ENCODE peak calls at places on chromosomes 7 and 10, in seven cellular contexts. One of them, this sample, is unnamed.

GRCh38 chr7:97495487-97495886 is 236.4 kb upstream of the TAC1 start:
- DNase-seq in psoas muscle: no peak
- DNase-seq in ascending aorta: no peak
- DNase-seq in gastrocnemius medialis: no peak
- DNase-seq in cardiac muscle cell: no peak
- DNase-seq in SJSA1: no peak
- DNase-seq in upper lobe of left lung: no peak
- DNase-seq in this sample: no peak

GRCh38 chr7:4700577-4701235 is 18.6 kb downstream of the FOXK1 start:
- DNase-seq in psoas muscle: no peak
- DNase-seq in ascending aorta: no peak
- DNase-seq in gastrocnemius medialis: no peak
- DNase-seq in cardiac muscle cell: peak
- DNase-seq in SJSA1: no peak
- DNase-seq in upper lobe of left lung: no peak
- DNase-seq in this sample: no peak

GRCh38 chr10:75404335-75405200 is 3.0 kb upstream of the ZNF503 start:
- DNase-seq in psoas muscle: no peak
- DNase-seq in ascending aorta: no peak
- DNase-seq in gastrocnemius medialis: no peak
- DNase-seq in cardiac muscle cell: no peak
- DNase-seq in SJSA1: no peak
- DNase-seq in upper lobe of left lung: peak
- DNase-seq in this sample: no peak

GRCh38 chr7:2825595-2826227 is 18.4 kb downstream of the GNA12 start:
- DNase-seq in psoas muscle: no peak
- DNase-seq in ascending aorta: no peak
- DNase-seq in gastrocnemius medialis: no peak
- DNase-seq in cardiac muscle cell: no peak
- DNase-seq in SJSA1: no peak
- DNase-seq in upper lobe of left lung: peak
- DNase-seq in this sample: no peak

GRCh38 chr10:132532174-132532573 is 5.4 kb upstream of the INPP5A start:
- DNase-seq in psoas muscle: no peak
- DNase-seq in ascending aorta: no peak
- DNase-seq in gastrocnemius medialis: no peak
- DNase-seq in cardiac muscle cell: no peak
- DNase-seq in SJSA1: no peak
- DNase-seq in upper lobe of left lung: no peak
- DNase-seq in this sample: no peak

GRCh38 chr7:133931053-133931452 is 196.1 kb upstream of the LRGUK start:
- DNase-seq in psoas muscle: no peak
- DNase-seq in ascending aorta: no peak
- DNase-seq in gastrocnemius medialis: no peak
- DNase-seq in cardiac muscle cell: no peak
- DNase-seq in SJSA1: no peak
- DNase-seq in upper lobe of left lung: no peak
- DNase-seq in this sample: no peak

GRCh38 chr10:36676321-36677169 is 448.9 kb upstream of the ANKRD30A start:
- DNase-seq in psoas muscle: no peak
- DNase-seq in ascending aorta: no peak
- DNase-seq in gastrocnemius medialis: no peak
- DNase-seq in cardiac muscle cell: peak
- DNase-seq in SJSA1: no peak
- DNase-seq in upper lobe of left lung: no peak
- DNase-seq in this sample: no peak

GRCh38 chr7:131031100-131031868 is 296.4 kb upstream of the MKLN1 start:
- DNase-seq in psoas muscle: no peak
- DNase-seq in ascending aorta: no peak
- DNase-seq in gastrocnemius medialis: no peak
- DNase-seq in cardiac muscle cell: no peak
- DNase-seq in SJSA1: no peak
- DNase-seq in upper lobe of left lung: no peak
- DNase-seq in this sample: no peak

GRCh38 chr7:31882187-31882586 is 188.0 kb downstream of the PDE1C start:
- DNase-seq in psoas muscle: peak
- DNase-seq in ascending aorta: no peak
- DNase-seq in gastrocnemius medialis: peak
- DNase-seq in cardiac muscle cell: no peak
- DNase-seq in SJSA1: no peak
- DNase-seq in upper lobe of left lung: no peak
- DNase-seq in this sample: no peak

GRCh38 chr10:96675846-96676245 is 44.5 kb downstream of the PIK3AP1 start:
- DNase-seq in psoas muscle: no peak
- DNase-seq in ascending aorta: no peak
- DNase-seq in gastrocnemius medialis: no peak
- DNase-seq in cardiac muscle cell: no peak
- DNase-seq in SJSA1: no peak
- DNase-seq in upper lobe of left lung: no peak
- DNase-seq in this sample: no peak

GRCh38 chr7:47278043-47278442 is 303.9 kb downstream of the TNS3 start:
- DNase-seq in psoas muscle: no peak
- DNase-seq in ascending aorta: no peak
- DNase-seq in gastrocnemius medialis: no peak
- DNase-seq in cardiac muscle cell: no peak
- DNase-seq in SJSA1: no peak
- DNase-seq in upper lobe of left lung: no peak
- DNase-seq in this sample: no peak

GRCh38 chr10:130963786-130964522 is 347.6 kb downstream of the TCERG1L start:
- DNase-seq in psoas muscle: no peak
- DNase-seq in ascending aorta: no peak
- DNase-seq in gastrocnemius medialis: no peak
- DNase-seq in cardiac muscle cell: no peak
- DNase-seq in SJSA1: no peak
- DNase-seq in upper lobe of left lung: no peak
- DNase-seq in this sample: no peak

GRCh38 chr7:155611808-155612447 is 32.5 kb upstream of the RBM33 start:
- DNase-seq in psoas muscle: no peak
- DNase-seq in ascending aorta: no peak
- DNase-seq in gastrocnemius medialis: no peak
- DNase-seq in cardiac muscle cell: no peak
- DNase-seq in SJSA1: no peak
- DNase-seq in upper lobe of left lung: peak
- DNase-seq in this sample: no peak

GRCh38 chr10:47244560-47245500 is 55.2 kb upstream of the GDF10 start:
- DNase-seq in psoas muscle: no peak
- DNase-seq in ascending aorta: peak
- DNase-seq in gastrocnemius medialis: no peak
- DNase-seq in cardiac muscle cell: no peak
- DNase-seq in SJSA1: no peak
- DNase-seq in upper lobe of left lung: no peak
- DNase-seq in this sample: no peak

GRCh38 chr10:43901302-43901701 is 252.6 kb upstream of the ZNF32 start:
- DNase-seq in psoas muscle: no peak
- DNase-seq in ascending aorta: no peak
- DNase-seq in gastrocnemius medialis: no peak
- DNase-seq in cardiac muscle cell: peak
- DNase-seq in SJSA1: no peak
- DNase-seq in upper lobe of left lung: no peak
- DNase-seq in this sample: peak

GRCh38 chr10:71269301-71270288 is 49.5 kb upstream of the SLC29A3 start:
- DNase-seq in psoas muscle: no peak
- DNase-seq in ascending aorta: no peak
- DNase-seq in gastrocnemius medialis: no peak
- DNase-seq in cardiac muscle cell: peak
- DNase-seq in SJSA1: no peak
- DNase-seq in upper lobe of left lung: no peak
- DNase-seq in this sample: no peak

GRCh38 chr10:32333849-32334248 is 13.1 kb downstream of the EPC1 start:
- DNase-seq in psoas muscle: no peak
- DNase-seq in ascending aorta: no peak
- DNase-seq in gastrocnemius medialis: no peak
- DNase-seq in cardiac muscle cell: no peak
- DNase-seq in SJSA1: no peak
- DNase-seq in upper lobe of left lung: no peak
- DNase-seq in this sample: no peak
- H3K27ac ChIP-seq in psoas muscle: peak
- H3K27ac ChIP-seq in ascending aorta: no peak
- H3K27ac ChIP-seq in gastrocnemius medialis: peak
- H3K27ac ChIP-seq in cardiac muscle cell: peak
- H3K27ac ChIP-seq in SJSA1: no peak
- H3K27ac ChIP-seq in upper lobe of left lung: no peak
- H3K27ac ChIP-seq in this sample: no peak

GRCh38 chr7:28017372-28017771 is 163.2 kb downstream of the JAZF1 start:
- DNase-seq in psoas muscle: no peak
- DNase-seq in ascending aorta: no peak
- DNase-seq in gastrocnemius medialis: no peak
- DNase-seq in cardiac muscle cell: peak
- DNase-seq in SJSA1: no peak
- DNase-seq in upper lobe of left lung: no peak
- DNase-seq in this sample: no peak

GRCh38 chr7:28018446-28018845 is 162.1 kb downstream of the JAZF1 start:
- DNase-seq in psoas muscle: no peak
- DNase-seq in ascending aorta: no peak
- DNase-seq in gastrocnemius medialis: no peak
- DNase-seq in cardiac muscle cell: no peak
- DNase-seq in SJSA1: no peak
- DNase-seq in upper lobe of left lung: no peak
- DNase-seq in this sample: no peak

GRCh38 chr7:28018020-28018419 is 162.6 kb downstream of the JAZF1 start:
- DNase-seq in psoas muscle: no peak
- DNase-seq in ascending aorta: no peak
- DNase-seq in gastrocnemius medialis: no peak
- DNase-seq in cardiac muscle cell: no peak
- DNase-seq in SJSA1: no peak
- DNase-seq in upper lobe of left lung: no peak
- DNase-seq in this sample: no peak

GRCh38 chr7:28020302-28020940 is 160.2 kb downstream of the JAZF1 start:
- DNase-seq in psoas muscle: peak
- DNase-seq in ascending aorta: peak
- DNase-seq in gastrocnemius medialis: peak
- DNase-seq in cardiac muscle cell: peak
- DNase-seq in SJSA1: peak
- DNase-seq in upper lobe of left lung: peak
- DNase-seq in this sample: peak

GRCh38 chr7:28018851-28019465 is 161.6 kb downstream of the JAZF1 start:
- DNase-seq in psoas muscle: no peak
- DNase-seq in ascending aorta: no peak
- DNase-seq in gastrocnemius medialis: no peak
- DNase-seq in cardiac muscle cell: no peak
- DNase-seq in SJSA1: no peak
- DNase-seq in upper lobe of left lung: no peak
- DNase-seq in this sample: no peak
- H3K27ac ChIP-seq in psoas muscle: peak
- H3K27ac ChIP-seq in ascending aorta: no peak
- H3K27ac ChIP-seq in gastrocnemius medialis: peak
- H3K27ac ChIP-seq in cardiac muscle cell: no peak
- H3K27ac ChIP-seq in SJSA1: no peak
- H3K27ac ChIP-seq in upper lobe of left lung: no peak
- H3K27ac ChIP-seq in this sample: no peak

GRCh38 chr10:25869067-25869591 is 64.9 kb upstream of the MYO3A start:
- DNase-seq in psoas muscle: no peak
- DNase-seq in ascending aorta: no peak
- DNase-seq in gastrocnemius medialis: no peak
- DNase-seq in cardiac muscle cell: no peak
- DNase-seq in SJSA1: no peak
- DNase-seq in upper lobe of left lung: no peak
- DNase-seq in this sample: no peak

GRCh38 chr10:25869609-25870008 is 64.4 kb upstream of the MYO3A start:
- DNase-seq in psoas muscle: no peak
- DNase-seq in ascending aorta: no peak
- DNase-seq in gastrocnemius medialis: no peak
- DNase-seq in cardiac muscle cell: no peak
- DNase-seq in SJSA1: no peak
- DNase-seq in upper lobe of left lung: no peak
- DNase-seq in this sample: no peak

GRCh38 chr10:25867321-25867720 is 66.7 kb upstream of the MYO3A start:
- DNase-seq in psoas muscle: no peak
- DNase-seq in ascending aorta: no peak
- DNase-seq in gastrocnemius medialis: no peak
- DNase-seq in cardiac muscle cell: peak
- DNase-seq in SJSA1: no peak
- DNase-seq in upper lobe of left lung: no peak
- DNase-seq in this sample: no peak

DNA sequence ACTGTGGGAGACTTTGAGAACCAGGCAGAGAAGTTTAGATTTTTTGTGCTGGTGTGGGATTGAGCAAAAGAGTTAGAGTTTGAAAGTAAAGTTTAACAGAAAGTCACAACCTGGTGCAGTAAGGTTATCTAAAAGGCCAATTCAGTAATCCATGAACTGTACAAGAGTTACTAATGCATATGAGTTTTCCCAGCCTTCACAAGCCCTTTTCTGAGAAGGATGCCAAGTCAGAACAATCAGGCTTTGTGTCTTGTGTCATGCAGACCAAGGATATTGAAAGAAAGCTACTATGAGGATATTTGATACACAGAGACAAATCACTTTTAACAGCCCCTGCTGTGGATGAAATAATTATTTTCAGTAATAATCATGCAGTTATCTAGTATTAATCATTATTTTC is 68.8 kb upstream of the MYO3A start:
- DNase-seq in psoas muscle: no peak
- DNase-seq in ascending aorta: no peak
- DNase-seq in gastrocnemius medialis: no peak
- DNase-seq in cardiac muscle cell: peak
- DNase-seq in SJSA1: no peak
- DNase-seq in upper lobe of left lung: no peak
- DNase-seq in this sample: no peak
- H3K27ac ChIP-seq in psoas muscle: no peak
- H3K27ac ChIP-seq in ascending aorta: no peak
- H3K27ac ChIP-seq in gastrocnemius medialis: no peak
- H3K27ac ChIP-seq in cardiac muscle cell: no peak
- H3K27ac ChIP-seq in SJSA1: no peak
- H3K27ac ChIP-seq in upper lobe of left lung: no peak
- H3K27ac ChIP-seq in this sample: no peak

GRCh38 chr7:80635998-80636397 is 2.4 kb upstream of the CD36 start:
- DNase-seq in psoas muscle: no peak
- DNase-seq in ascending aorta: no peak
- DNase-seq in gastrocnemius medialis: no peak
- DNase-seq in cardiac muscle cell: no peak
- DNase-seq in SJSA1: no peak
- DNase-seq in upper lobe of left lung: no peak
- DNase-seq in this sample: no peak

GRCh38 chr7:80637911-80638765 is at the start of gene CD36:
- DNase-seq in psoas muscle: no peak
- DNase-seq in ascending aorta: no peak
- DNase-seq in gastrocnemius medialis: no peak
- DNase-seq in cardiac muscle cell: no peak
- DNase-seq in SJSA1: no peak
- DNase-seq in upper lobe of left lung: no peak
- DNase-seq in this sample: no peak

GRCh38 chr7:80636709-80637108 is 1.7 kb upstream of the CD36 start:
- DNase-seq in psoas muscle: no peak
- DNase-seq in ascending aorta: no peak
- DNase-seq in gastrocnemius medialis: no peak
- DNase-seq in cardiac muscle cell: no peak
- DNase-seq in SJSA1: no peak
- DNase-seq in upper lobe of left lung: no peak
- DNase-seq in this sample: no peak

GRCh38 chr7:80635533-80635932 is 2.9 kb upstream of the CD36 start:
- DNase-seq in psoas muscle: no peak
- DNase-seq in ascending aorta: no peak
- DNase-seq in gastrocnemius medialis: no peak
- DNase-seq in cardiac muscle cell: no peak
- DNase-seq in SJSA1: no peak
- DNase-seq in upper lobe of left lung: no peak
- DNase-seq in this sample: no peak

DNA sequence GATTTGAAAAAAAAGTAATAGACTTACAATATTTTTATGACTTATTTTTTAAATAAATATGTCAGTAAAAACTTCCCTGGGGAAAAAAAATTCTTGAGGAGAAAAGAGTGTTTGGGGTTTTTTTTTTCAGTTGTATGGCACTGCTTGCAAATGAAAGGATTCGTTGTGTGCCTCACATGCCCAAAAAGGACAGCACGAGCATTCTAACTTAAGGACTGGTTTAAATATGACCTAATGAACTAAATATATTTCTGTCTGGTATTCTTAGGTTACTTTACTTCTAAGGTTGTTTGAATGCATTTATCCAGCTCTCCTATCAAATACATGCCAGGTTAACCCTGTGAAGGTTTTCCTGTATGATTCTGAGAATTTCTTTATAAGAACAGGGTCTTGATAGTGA is 989 bp upstream of the CD36 start:
- DNase-seq in psoas muscle: no peak
- DNase-seq in ascending aorta: no peak
- DNase-seq in gastrocnemius medialis: peak
- DNase-seq in cardiac muscle cell: no peak
- DNase-seq in SJSA1: no peak
- DNase-seq in upper lobe of left lung: no peak
- DNase-seq in this sample: no peak
- H3K27ac ChIP-seq in psoas muscle: peak
- H3K27ac ChIP-seq in ascending aorta: no peak
- H3K27ac ChIP-seq in gastrocnemius medialis: peak
- H3K27ac ChIP-seq in cardiac muscle cell: no peak
- H3K27ac ChIP-seq in SJSA1: no peak
- H3K27ac ChIP-seq in upper lobe of left lung: peak
- H3K27ac ChIP-seq in this sample: no peak

This sample was measured in OCI-LY7.